ENCODE peak calls at places on chromosomes 11 and 22, in six cellular contexts. O, N, B, K, E and V are unnamed samples.

GRCh38 chr11:64245797-64246623 is 733 bp downstream of the PPP1R14B start:
- DNase-seq in O (peak; percentile 84), N (no peak), B (peak; percentile 77), K (peak; percentile 50), E (peak; percentile 59), V (peak; percentile 55)

GRCh38 chr11:110081462-110082233 is 11.5 kb upstream of the ZC3H12C start:
- DNase-seq in O (peak; percentile 57), N (no peak), B (no peak), K (no peak), E (no peak), V (no peak)

GRCh38 chr11:95494856-95495255 is 263.9 kb upstream of the SESN3 start:
- DNase-seq in O (no peak), N (no peak), B (no peak), K (no peak), E (no peak), V (no peak)

GRCh38 chr11:110160016-110160415 is 66.8 kb downstream of the ZC3H12C start:
- DNase-seq in O (no peak), N (no peak), B (no peak), K (no peak), E (no peak), V (no peak)

GRCh38 chr11:56890584-56891305 is 98.0 kb upstream of the OR5AK2 start:
- DNase-seq in O (no peak), N (no peak), B (no peak), K (no peak), E (no peak), V (no peak)

GRCh38 chr22:27487600-27488450 is 313.7 kb downstream of the MN1 start:
- DNase-seq in O (peak; percentile 49), N (no peak), B (peak; percentile 27), K (no peak), E (no peak), V (no peak)

GRCh38 chr11:16669799-16670415 is 68.5 kb upstream of the C11orf58 start:
- DNase-seq in O (no peak), N (no peak), B (no peak), K (no peak), E (no peak), V (no peak)

GRCh38 chr11:108906826-108907225 is 242.0 kb downstream of the DDX10 start:
- DNase-seq in O (peak; percentile 30), N (no peak), B (no peak), K (no peak), E (no peak), V (no peak)

GRCh38 chr11:46429709-46430108 is 38.1 kb upstream of the CHRM4 start:
- DNase-seq in O (no peak), N (no peak), B (no peak), K (no peak), E (no peak), V (no peak)

DNA sequence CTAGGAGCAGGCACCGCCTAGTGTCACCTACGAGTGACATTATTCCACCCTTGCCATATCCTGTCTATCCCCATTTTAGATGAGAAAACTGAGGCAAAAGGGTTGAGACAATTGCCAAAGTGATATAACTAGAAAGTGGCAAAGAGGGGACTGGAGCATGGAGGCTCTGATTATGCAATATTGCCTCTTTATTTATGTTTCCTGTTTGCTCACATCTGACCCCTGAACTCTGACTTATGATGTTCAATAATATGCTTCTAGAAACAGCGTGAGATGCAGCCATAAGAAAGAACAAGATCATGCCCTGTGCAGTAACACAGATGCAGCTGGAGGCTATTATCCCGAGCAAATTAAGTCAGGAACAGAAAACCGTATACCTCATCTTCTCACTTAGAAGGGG is 7.7 kb downstream of the ELF5 start:
- DNase-seq in O (no peak), N (no peak), B (no peak), K (no peak), E (no peak), V (no peak)
- TF ChIP-seq CTCF in O (no peak), N (no peak), B (no peak), K (no peak), E (no peak), V (no peak)

GRCh38 chr22:49959782-49960158 is 802 bp upstream of the PIM3 start:
- DNase-seq in O (no peak), N (no peak), B (peak; percentile 68), K (no peak), E (no peak), V (no peak)

GRCh38 chr22:49961601-49962011 is 1.0 kb downstream of the PIM3 start:
- DNase-seq in O (peak; percentile 33), N (no peak), B (peak; percentile 38), K (no peak), E (no peak), V (no peak)

GRCh38 chr22:49962012-49962750 is 1.6 kb downstream of the PIM3 start:
- DNase-seq in O (peak; percentile 88), N (peak; percentile 77), B (peak; percentile 89), K (peak; percentile 70), E (peak; percentile 74), V (no peak)

GRCh38 chr22:49960159-49960966 is at the start of gene PIM3:
- DNase-seq in O (peak; percentile 95), N (peak; percentile 96), B (peak; percentile 95), K (peak; percentile 85), E (peak; percentile 86), V (peak; percentile 52)

GRCh38 chr22:49960967-49961600 is 512 bp downstream of the PIM3 start:
- DNase-seq in O (no peak), N (peak; percentile 59), B (peak; percentile 59), K (no peak), E (no peak), V (no peak)
- H3K4me3 ChIP-seq in O (peak overlapping the region; percentile 84), N (peak overlapping the region; percentile 87), B (peak overlapping the region; percentile 99), K (peak overlapping the region; percentile 82), E (peak overlapping the region; percentile 75), V (peak overlapping the region; percentile 79)

GRCh38 chr11:68828155-68828931 is 13.4 kb downstream of the CPT1A start:
- DNase-seq in O (no peak), N (no peak), B (no peak), K (no peak), E (no peak), V (no peak)

GRCh38 chr11:68826726-68827125 is 15.0 kb downstream of the CPT1A start:
- DNase-seq in O (no peak), N (no peak), B (no peak), K (no peak), E (no peak), V (no peak)

GRCh38 chr11:68828957-68829356 is 12.8 kb downstream of the CPT1A start:
- DNase-seq in O (no peak), N (no peak), B (no peak), K (no peak), E (no peak), V (no peak)

GRCh38 chr11:68825603-68826002 is 16.1 kb downstream of the CPT1A start:
- DNase-seq in O (no peak), N (no peak), B (peak; percentile 85), K (no peak), E (no peak), V (no peak)

DNA sequence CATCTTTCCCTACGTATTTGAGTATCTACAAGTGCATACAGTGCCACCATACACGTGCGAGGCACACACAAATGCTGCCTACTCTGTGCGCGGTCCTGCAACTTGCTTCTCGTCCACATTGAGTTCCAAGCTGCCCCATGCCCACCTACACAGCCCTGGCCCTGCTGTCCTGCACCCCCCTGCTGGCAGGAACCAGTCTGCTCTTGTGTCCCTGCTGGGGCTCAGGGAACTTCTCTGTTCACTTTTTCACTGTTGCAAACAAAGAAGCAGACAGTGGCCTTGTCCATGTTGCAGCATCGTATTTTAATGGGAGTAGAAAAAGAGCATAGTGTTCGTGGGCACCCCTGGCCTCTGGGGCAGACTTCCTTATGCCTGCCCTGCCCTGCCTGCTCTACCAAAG is 14.0 kb downstream of the CPT1A start:
- DNase-seq in O (no peak), N (no peak), B (no peak), K (no peak), E (no peak), V (no peak)
- TF ChIP-seq CTCF in O (no peak), N (no peak), B (no peak), K (peak; percentile 2), E (no peak), V (no peak)

GRCh38 chr22:30459206-30460052 is 12.4 kb downstream of the SEC14L3 start:
- DNase-seq in O (peak; percentile 26), N (no peak), B (no peak), K (no peak), E (no peak), V (no peak)

GRCh38 chr22:30452861-30453260 is 19.0 kb downstream of the SEC14L3 start:
- DNase-seq in O (no peak), N (no peak), B (no peak), K (no peak), E (no peak), V (no peak)

GRCh38 chr22:30460147-30460546 is 11.7 kb downstream of the SEC14L3 start:
- DNase-seq in O (no peak), N (no peak), B (peak; percentile 28), K (no peak), E (no peak), V (no peak)

GRCh38 chr22:30453731-30454510 is 17.9 kb downstream of the SEC14L3 start:
- DNase-seq in O (no peak), N (no peak), B (no peak), K (no peak), E (no peak), V (no peak)

GRCh38 chr22:30457964-30458363 is 13.9 kb downstream of the SEC14L3 start:
- DNase-seq in O (no peak), N (no peak), B (no peak), K (no peak), E (no peak), V (no peak)
- H3K4me3 ChIP-seq in O (no peak overlapping the region), N (no peak overlapping the region), B (no peak overlapping the region), K (no peak overlapping the region), E (no peak overlapping the region), V (no peak overlapping the region)

GRCh38 chr11:112662554-112662953 is 298.7 kb upstream of the NCAM1 start:
- DNase-seq in O (no peak), N (no peak), B (no peak), K (no peak), E (no peak), V (no peak)

GRCh38 chr11:112666253-112666652 is 295.0 kb upstream of the NCAM1 start:
- DNase-seq in O (no peak), N (no peak), B (no peak), K (no peak), E (no peak), V (no peak)

GRCh38 chr11:112661571-112661970 is 299.6 kb upstream of the NCAM1 start:
- DNase-seq in O (no peak), N (no peak), B (no peak), K (no peak), E (no peak), V (no peak)

GRCh38 chr11:112663947-112664634 is 297.1 kb upstream of the NCAM1 start:
- DNase-seq in O (no peak), N (no peak), B (no peak), K (no peak), E (no peak), V (no peak)

DNA sequence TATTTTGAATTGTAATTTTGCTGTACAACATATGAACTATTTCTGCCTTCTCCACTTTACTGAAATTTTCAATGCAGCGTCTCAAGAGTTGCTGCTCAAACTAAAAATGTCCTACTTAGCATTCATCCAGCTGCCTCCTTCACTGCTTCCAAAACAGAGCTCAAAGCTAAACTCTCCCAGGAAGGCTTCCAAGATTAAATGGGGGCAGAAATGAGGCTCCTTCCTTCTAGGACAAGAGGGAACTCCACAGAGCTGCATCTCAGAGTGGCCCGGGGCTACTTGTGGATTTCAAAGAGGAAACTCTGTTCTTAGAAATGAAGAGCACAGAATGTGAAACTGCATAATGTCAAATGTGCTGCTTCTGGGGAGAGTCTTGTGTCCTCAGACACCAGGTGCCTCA is 295.9 kb upstream of the NCAM1 start:
- DNase-seq in O (no peak), N (no peak), B (no peak), K (no peak), E (no peak), V (no peak)
- TF ChIP-seq CTCF in O (no peak), N (no peak), B (no peak), K (no peak), E (no peak), V (no peak)